ENCODE peak calls at places on chromosomes 3 and 15, in four cellular contexts. D is MM.1S, S is HCT116, L is PC-9. I is an unnamed sample.

GRCh38 chr3:79521221-79521848 is 246.5 kb downstream of the ROBO1 start:
- DNase-seq in D (peak; percentile 65), L (peak; percentile 17), S (peak; percentile 8), I (peak; percentile 39)

GRCh38 chr3:55718475-55718874 is 231.4 kb upstream of the WNT5A start:
- DNase-seq in D (no peak), S (no peak), L (peak; percentile 4), I (no peak)

GRCh38 chr3:197758512-197758911 is 8.8 kb downstream of the FYTTD1 start:
- DNase-seq in L (no peak), S (no peak), D (no peak), I (no peak)

GRCh38 chr15:55627730-55628368 is 39.7 kb upstream of the PYGO1 start:
- DNase-seq in L (peak; percentile 77), S (peak; percentile 92), D (no peak), I (no peak)

GRCh38 chr3:42520336-42520735 is 17.9 kb downstream of the VIPR1 start:
- DNase-seq in L (no peak), S (no peak), D (no peak), I (no peak)

GRCh38 chr15:34336947-34337556 is 529 bp downstream of the SLC12A6 start:
- DNase-seq in S (no peak), L (peak; percentile 7), D (peak; percentile 36), I (peak; percentile 41)

GRCh38 chr15:84669726-84670125 is 11.7 kb upstream of the NMB start:
- DNase-seq in L (no peak), D (no peak), S (no peak), I (no peak)

GRCh38 chr3:140007081-140007480 is 72.1 kb downstream of the CLSTN2 start:
- DNase-seq in S (no peak), D (no peak), L (no peak), I (no peak)

GRCh38 chr3:190911382-190911781 is 48.9 kb upstream of the GMNC start:
- DNase-seq in D (no peak), L (no peak), S (peak; percentile 16), I (no peak)

GRCh38 chr15:101277038-101277822 is at the start of gene SELENOS:
- DNase-seq in L (peak; percentile 91), D (peak; percentile 94), S (peak; percentile 65), I (peak; percentile 92)

GRCh38 chr3:64627471-64628321 is 60.1 kb downstream of the ADAMTS9 start:
- DNase-seq in L (no peak), S (no peak), D (no peak), I (no peak)

GRCh38 chr3:7788881-7789280 is 712.7 kb upstream of the LMCD1 start:
- DNase-seq in L (no peak), S (no peak), D (no peak), I (no peak)

GRCh38 chr3:53140575-53141467 is 10.6 kb upstream of the RFT1 start:
- DNase-seq in L (no peak), S (no peak), D (no peak), I (no peak)

GRCh38 chr3:51711352-51712019 is 4.6 kb downstream of the GRM2 start:
- DNase-seq in D (no peak), L (no peak), S (no peak), I (no peak)

GRCh38 chr3:182609575-182610156 is 183.6 kb upstream of the ATP11B start:
- DNase-seq in S (peak; percentile 60), D (no peak), L (peak; percentile 78), I (no peak)

GRCh38 chr3:29440321-29441019 is 159.6 kb downstream of the RBMS3 start:
- DNase-seq in S (no peak), D (no peak), L (peak; percentile 11), I (peak; percentile 7)

GRCh38 chr3:29301332-29302011 is 20.6 kb downstream of the RBMS3 start:
- DNase-seq in D (no peak), L (no peak), S (no peak), I (no peak)

GRCh38 chr15:32746116-32746857 is 28.5 kb downstream of the GREM1 start:
- DNase-seq in S (no peak), D (no peak), L (no peak), I (no peak)

GRCh38 chr3:41163399-41163798 is 35.9 kb upstream of the CTNNB1 start:
- DNase-seq in S (no peak), D (no peak), L (no peak), I (no peak)
- H3K9me2 ChIP-seq in S (no peaks in the 10 kb centered on the region), D (no peaks in the 10 kb centered on the region), L (no peaks in the 10 kb centered on the region), I (no peaks in the 10 kb centered on the region)

GRCh38 chr3:72997421-72997961 is 880 bp downstream of the PPP4R2 start:
- DNase-seq in L (peak; percentile 12), D (peak; percentile 69), S (peak; percentile 29), I (peak; percentile 68)
- H3K4me3 ChIP-seq in L (peak overlapping the region; percentile 65), D (peak overlapping the region; percentile 73), S (peak overlapping the region; percentile 92), I (peak overlapping the region; percentile 93)

GRCh38 chr3:41164776-41165175 is 34.5 kb upstream of the CTNNB1 start:
- DNase-seq in L (no peak), D (no peak), S (no peak), I (no peak)
- H3K9me2 ChIP-seq in L (no peaks in the 10 kb centered on the region), D (no peaks in the 10 kb centered on the region), S (no peaks in the 10 kb centered on the region), I (no peaks in the 10 kb centered on the region)

DNA sequence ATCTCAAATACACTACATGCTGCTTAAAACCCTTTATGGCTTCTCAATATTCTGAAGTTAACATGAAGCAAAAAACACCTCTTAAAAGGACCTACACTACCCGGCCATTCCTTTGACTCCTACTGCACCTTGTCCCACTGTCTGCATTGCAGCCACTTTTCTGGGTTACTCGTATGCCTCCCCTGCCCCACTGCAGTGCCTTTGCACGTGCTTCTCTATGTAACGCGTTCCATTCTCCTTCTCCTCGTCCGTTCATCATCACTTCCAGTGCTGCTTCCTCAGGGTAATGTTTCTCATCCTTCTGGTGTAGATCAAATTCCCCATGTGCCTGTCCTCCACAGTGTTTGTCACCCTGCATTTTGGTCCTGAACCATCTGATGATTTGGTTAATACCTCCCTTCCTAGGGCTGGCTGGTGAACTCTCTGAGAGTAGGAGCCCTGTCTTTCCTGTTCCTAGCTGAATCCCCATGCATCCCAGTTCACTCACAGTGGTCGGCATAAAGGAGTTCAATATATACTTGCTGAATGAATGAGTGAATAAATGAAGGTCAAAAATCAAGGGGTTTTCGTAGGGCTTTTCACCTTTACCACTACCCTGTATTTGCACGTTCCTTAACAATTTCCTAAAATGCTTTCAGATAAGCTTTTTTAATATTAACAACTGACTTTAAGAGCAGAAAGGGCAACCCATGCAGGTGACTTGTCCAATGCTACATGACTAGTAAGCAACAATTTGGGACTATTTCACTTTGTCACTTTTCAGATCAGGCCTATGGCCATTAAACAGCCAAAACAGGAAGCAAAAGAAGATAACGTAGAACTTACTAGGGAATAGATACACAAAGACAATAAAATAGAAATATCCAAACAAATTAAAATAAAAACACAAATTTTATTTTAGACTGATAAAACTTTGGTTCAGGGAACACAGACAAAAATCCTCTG is 2.4 kb upstream of the STT3B start:
- DNase-seq in L (no peak), D (no peak), S (no peak), I (peak; percentile 24)
- H3K4me3 ChIP-seq in L (peak overlapping the region; percentile 92), D (peak overlapping the region; percentile 85), S (peak overlapping the region; percentile 88), I (peak overlapping the region; percentile 94)

DNA sequence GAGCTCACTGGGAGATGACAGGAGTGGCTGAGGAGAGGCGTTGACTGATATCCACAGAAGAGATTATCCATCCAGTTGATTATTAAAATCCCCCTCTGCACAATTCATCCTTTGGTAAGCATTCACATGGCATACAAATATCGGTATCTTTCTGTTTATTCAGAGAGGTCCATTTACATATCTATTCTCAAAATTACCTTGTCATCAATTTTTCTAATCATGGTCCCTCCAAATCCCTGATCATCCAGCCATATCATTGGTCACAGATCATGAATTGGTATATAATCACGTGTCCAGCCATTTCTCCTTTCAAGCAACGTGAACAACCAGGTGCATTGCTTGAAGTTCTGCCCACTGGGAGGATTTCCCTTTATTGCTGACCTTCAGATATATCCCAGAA is 1321.0 kb downstream of the ROBO2 start:
- DNase-seq in D (no peak), S (no peak), L (no peak), I (no peak)
- H3K9me2 ChIP-seq in D (no peaks in the 10 kb centered on the region), S (no peaks in the 10 kb centered on the region), L (no peaks in the 10 kb centered on the region), I (no peaks in the 10 kb centered on the region)

DNA sequence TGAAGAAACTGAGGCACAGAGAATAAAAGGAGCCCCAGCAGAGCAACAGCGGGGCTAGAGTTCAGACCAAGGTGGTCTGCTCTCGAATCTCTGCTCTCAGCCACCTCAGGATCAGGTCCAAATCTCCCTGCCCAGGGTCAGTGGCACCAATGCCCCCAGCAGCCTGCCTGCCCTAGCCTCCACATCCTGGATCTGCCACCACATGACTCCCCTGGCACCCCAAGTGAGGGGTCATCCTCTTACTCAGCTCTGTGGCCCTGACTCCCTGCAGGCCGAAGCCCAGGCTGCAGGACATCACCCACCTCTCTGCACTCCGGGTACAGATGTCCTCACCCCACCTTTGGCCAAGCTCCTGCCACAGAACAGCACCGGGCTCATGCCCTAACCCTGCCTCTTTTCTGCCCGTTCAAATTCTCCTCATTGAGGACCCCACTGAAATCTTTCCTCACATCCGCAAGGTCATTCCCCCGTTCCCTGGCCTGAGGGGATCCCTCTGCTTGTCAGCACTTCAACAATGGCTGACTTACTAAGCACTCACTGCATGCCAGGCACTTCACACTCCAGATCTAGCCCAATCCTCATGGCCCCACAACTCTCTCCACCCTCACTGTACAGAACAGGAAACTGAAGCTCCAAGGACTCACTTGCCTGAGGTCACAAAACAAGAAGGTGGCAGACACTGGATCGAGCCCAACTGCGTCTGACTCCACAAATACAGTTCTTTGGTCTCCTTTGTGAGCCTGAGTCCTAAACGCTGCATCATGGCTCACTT is 4.3 kb downstream of the PPIB start:
- DNase-seq in D (no peak), S (no peak), L (no peak), I (no peak)
- H3K4me3 ChIP-seq in D (no peak overlapping the region), S (no peak overlapping the region), L (no peak overlapping the region), I (no peak overlapping the region)

GRCh38 chr3:41158947-41159346 is 40.4 kb upstream of the CTNNB1 start:
- DNase-seq in D (no peak), L (peak; percentile 21), S (no peak), I (no peak)

GRCh38 chr3:41167722-41168497 is 31.4 kb upstream of the CTNNB1 start:
- DNase-seq in L (no peak), S (no peak), D (no peak), I (no peak)

GRCh38 chr3:41159581-41160189 is 39.6 kb upstream of the CTNNB1 start:
- DNase-seq in D (no peak), S (peak; percentile 41), L (no peak), I (no peak)

GRCh38 chr3:41162981-41163380 is 36.3 kb upstream of the CTNNB1 start:
- DNase-seq in S (no peak), L (no peak), D (no peak), I (no peak)

GRCh38 chr3:41162541-41162940 is 36.8 kb upstream of the CTNNB1 start:
- DNase-seq in L (no peak), S (no peak), D (no peak), I (no peak)
- H3K9me2 ChIP-seq in L (no peaks in the 10 kb centered on the region), S (no peaks in the 10 kb centered on the region), D (no peaks in the 10 kb centered on the region), I (no peaks in the 10 kb centered on the region)

GRCh38 chr15:82135645-82136044 is 89.8 kb upstream of the MEX3B start:
- DNase-seq in D (no peak), S (no peak), L (no peak), I (no peak)
- H3K4me3 ChIP-seq in D (no peak overlapping the region), S (no peak overlapping the region), L (no peak overlapping the region), I (no peak overlapping the region)

GRCh38 chr15:40367673-40368611 is 9.9 kb downstream of the DISP2 start:
- DNase-seq in L (peak; percentile 91), D (peak; percentile 96), S (peak; percentile 81), I (peak; percentile 90)

GRCh38 chr15:40369971-40370370 is 12.0 kb downstream of the DISP2 start:
- DNase-seq in L (no peak), S (no peak), D (no peak), I (no peak)

GRCh38 chr15:40368701-40369473 is 10.9 kb downstream of the DISP2 start:
- DNase-seq in D (no peak), S (no peak), L (no peak), I (no peak)

GRCh38 chr15:40367038-40367672 is 9.1 kb downstream of the DISP2 start:
- DNase-seq in L (no peak), D (no peak), S (no peak), I (no peak)

GRCh38 chr15:40369474-40369869 is 11.5 kb downstream of the DISP2 start:
- DNase-seq in S (no peak), D (no peak), L (no peak), I (no peak)
- H3K9me2 ChIP-seq in S (no peaks in the 10 kb centered on the region), D (no peaks in the 10 kb centered on the region), L (no peaks in the 10 kb centered on the region), I (no peaks in the 10 kb centered on the region)

I was measured in OCI-LY7.